ENCODE peak calls at places on chromosomes 11 and 22, in seven cellular contexts. One of them, this sample, is unnamed.

GRCh38 chr11:43505171-43505570 is 146.5 kb downstream of the TTC17 start:
- DNase-seq in HCT116: no peak
- DNase-seq in GM23338: no peak
- DNase-seq in Panc1: no peak
- DNase-seq in K562: no peak
- DNase-seq in GM12878: no peak
- DNase-seq in SK-N-SH: no peak
- DNase-seq in this sample: no peak

GRCh38 chr11:124627546-124627945 is 4.9 kb downstream of the TBRG1 start:
- DNase-seq in HCT116: no peak
- DNase-seq in GM23338: no peak
- DNase-seq in Panc1: no peak
- DNase-seq in K562: no peak
- DNase-seq in GM12878: no peak
- DNase-seq in SK-N-SH: no peak
- DNase-seq in this sample: peak; percentile 83

GRCh38 chr11:1348146-1348545 is 38.7 kb upstream of the TOLLIP start:
- DNase-seq in HCT116: no peak
- DNase-seq in GM23338: no peak
- DNase-seq in Panc1: no peak
- DNase-seq in K562: no peak
- DNase-seq in GM12878: no peak
- DNase-seq in SK-N-SH: peak; percentile 14
- DNase-seq in this sample: no peak

GRCh38 chr22:47929073-47929472 is 1166.6 kb downstream of the TBC1D22A start:
- DNase-seq in HCT116: no peak
- DNase-seq in GM23338: no peak
- DNase-seq in Panc1: no peak
- DNase-seq in K562: no peak
- DNase-seq in GM12878: no peak
- DNase-seq in SK-N-SH: no peak
- DNase-seq in this sample: no peak

GRCh38 chr11:67373916-67374570 is 645 bp upstream of the CLCF1 start:
- DNase-seq in HCT116: peak; percentile 93
- DNase-seq in GM23338: peak; percentile 86
- DNase-seq in Panc1: peak; percentile 80
- DNase-seq in K562: peak; percentile 66
- DNase-seq in GM12878: no peak
- DNase-seq in SK-N-SH: peak; percentile 69
- DNase-seq in this sample: peak; percentile 71

GRCh38 chr11:8593455-8593854 is 573 bp downstream of the STK33 start:
- DNase-seq in HCT116: no peak
- DNase-seq in GM23338: peak; percentile 24
- DNase-seq in Panc1: no peak
- DNase-seq in K562: no peak
- DNase-seq in GM12878: no peak
- DNase-seq in SK-N-SH: peak; percentile 16
- DNase-seq in this sample: no peak

GRCh38 chr11:128884703-128885338 is 6.3 kb upstream of the KCNJ5 start:
- DNase-seq in HCT116: peak; percentile 63
- DNase-seq in GM23338: peak; percentile 85
- DNase-seq in Panc1: peak; percentile 69
- DNase-seq in K562: peak; percentile 64
- DNase-seq in GM12878: no peak
- DNase-seq in SK-N-SH: peak; percentile 77
- DNase-seq in this sample: no peak

GRCh38 chr11:45180158-45180887 is 33.9 kb downstream of the PRDM11 start:
- DNase-seq in HCT116: peak; percentile 16
- DNase-seq in GM23338: peak; percentile 74
- DNase-seq in Panc1: no peak
- DNase-seq in K562: peak; percentile 75
- DNase-seq in GM12878: no peak
- DNase-seq in SK-N-SH: peak; percentile 94
- DNase-seq in this sample: no peak

GRCh38 chr11:14905104-14906033 is 13.3 kb upstream of the CYP2R1 start:
- DNase-seq in HCT116: no peak
- DNase-seq in GM23338: peak; percentile 93
- DNase-seq in Panc1: no peak
- DNase-seq in K562: no peak
- DNase-seq in GM12878: no peak
- DNase-seq in SK-N-SH: peak; percentile 27
- DNase-seq in this sample: peak; percentile 50

GRCh38 chr11:123302751-123303195 is 107.7 kb upstream of the CLMP start:
- DNase-seq in HCT116: no peak
- DNase-seq in GM23338: peak; percentile 38
- DNase-seq in Panc1: no peak
- DNase-seq in K562: no peak
- DNase-seq in GM12878: peak; percentile 79
- DNase-seq in SK-N-SH: no peak
- DNase-seq in this sample: no peak

GRCh38 chr11:95132956-95133355 is 43.3 kb downstream of the ENDOD1 start:
- DNase-seq in HCT116: no peak
- DNase-seq in GM23338: no peak
- DNase-seq in Panc1: no peak
- DNase-seq in K562: no peak
- DNase-seq in GM12878: no peak
- DNase-seq in SK-N-SH: no peak
- DNase-seq in this sample: peak; percentile 54

GRCh38 chr11:60343094-60343704 is 16.1 kb downstream of the MS4A6E start:
- DNase-seq in HCT116: peak; percentile 27
- DNase-seq in GM23338: peak; percentile 67
- DNase-seq in Panc1: no peak
- DNase-seq in K562: peak; percentile 39
- DNase-seq in GM12878: no peak
- DNase-seq in SK-N-SH: no peak
- DNase-seq in this sample: no peak

GRCh38 chr11:9004310-9004945 is 627 bp upstream of the NRIP3 start:
- DNase-seq in HCT116: no peak
- DNase-seq in GM23338: peak; percentile 82
- DNase-seq in Panc1: no peak
- DNase-seq in K562: peak; percentile 17
- DNase-seq in GM12878: no peak
- DNase-seq in SK-N-SH: no peak
- DNase-seq in this sample: no peak

GRCh38 chr11:13963949-13964770 is 1.6 kb downstream of the SPON1 start:
- DNase-seq in HCT116: no peak
- DNase-seq in GM23338: peak; percentile 55
- DNase-seq in Panc1: no peak
- DNase-seq in K562: no peak
- DNase-seq in GM12878: no peak
- DNase-seq in SK-N-SH: peak; percentile 39
- DNase-seq in this sample: no peak

GRCh38 chr11:36077886-36078685 is 134.2 kb downstream of the LDLRAD3 start:
- DNase-seq in HCT116: no peak
- DNase-seq in GM23338: no peak
- DNase-seq in Panc1: no peak
- DNase-seq in K562: no peak
- DNase-seq in GM12878: no peak
- DNase-seq in SK-N-SH: no peak
- DNase-seq in this sample: no peak

GRCh38 chr11:43316451-43316850 is 4.7 kb downstream of the API5 start:
- DNase-seq in HCT116: no peak
- DNase-seq in GM23338: no peak
- DNase-seq in Panc1: no peak
- DNase-seq in K562: no peak
- DNase-seq in GM12878: no peak
- DNase-seq in SK-N-SH: no peak
- DNase-seq in this sample: no peak

GRCh38 chr11:68264244-68264643 is 7.5 kb downstream of the C11orf24 start:
- DNase-seq in HCT116: no peak
- DNase-seq in GM23338: no peak
- DNase-seq in Panc1: no peak
- DNase-seq in K562: no peak
- DNase-seq in GM12878: no peak
- DNase-seq in SK-N-SH: no peak
- DNase-seq in this sample: no peak

GRCh38 chr22:36585841-36586240 is 56.9 kb upstream of the EIF3D start:
- DNase-seq in HCT116: no peak
- DNase-seq in GM23338: peak; percentile 51
- DNase-seq in Panc1: no peak
- DNase-seq in K562: no peak
- DNase-seq in GM12878: no peak
- DNase-seq in SK-N-SH: no peak
- DNase-seq in this sample: no peak

GRCh38 chr11:131877246-131877645 is 506.8 kb downstream of the NTM start:
- DNase-seq in HCT116: no peak
- DNase-seq in GM23338: no peak
- DNase-seq in Panc1: no peak
- DNase-seq in K562: no peak
- DNase-seq in GM12878: no peak
- DNase-seq in SK-N-SH: no peak
- DNase-seq in this sample: no peak

GRCh38 chr22:44261861-44262595 is 50.7 kb downstream of the SHISAL1 start:
- DNase-seq in HCT116: no peak
- DNase-seq in GM23338: no peak
- DNase-seq in Panc1: no peak
- DNase-seq in K562: no peak
- DNase-seq in GM12878: no peak
- DNase-seq in SK-N-SH: peak; percentile 78
- DNase-seq in this sample: no peak

GRCh38 chr11:68081691-68082090 is 39.5 kb downstream of the CHKA start:
- DNase-seq in HCT116: no peak
- DNase-seq in GM23338: no peak
- DNase-seq in Panc1: no peak
- DNase-seq in K562: no peak
- DNase-seq in GM12878: no peak
- DNase-seq in SK-N-SH: no peak
- DNase-seq in this sample: no peak

DNA sequence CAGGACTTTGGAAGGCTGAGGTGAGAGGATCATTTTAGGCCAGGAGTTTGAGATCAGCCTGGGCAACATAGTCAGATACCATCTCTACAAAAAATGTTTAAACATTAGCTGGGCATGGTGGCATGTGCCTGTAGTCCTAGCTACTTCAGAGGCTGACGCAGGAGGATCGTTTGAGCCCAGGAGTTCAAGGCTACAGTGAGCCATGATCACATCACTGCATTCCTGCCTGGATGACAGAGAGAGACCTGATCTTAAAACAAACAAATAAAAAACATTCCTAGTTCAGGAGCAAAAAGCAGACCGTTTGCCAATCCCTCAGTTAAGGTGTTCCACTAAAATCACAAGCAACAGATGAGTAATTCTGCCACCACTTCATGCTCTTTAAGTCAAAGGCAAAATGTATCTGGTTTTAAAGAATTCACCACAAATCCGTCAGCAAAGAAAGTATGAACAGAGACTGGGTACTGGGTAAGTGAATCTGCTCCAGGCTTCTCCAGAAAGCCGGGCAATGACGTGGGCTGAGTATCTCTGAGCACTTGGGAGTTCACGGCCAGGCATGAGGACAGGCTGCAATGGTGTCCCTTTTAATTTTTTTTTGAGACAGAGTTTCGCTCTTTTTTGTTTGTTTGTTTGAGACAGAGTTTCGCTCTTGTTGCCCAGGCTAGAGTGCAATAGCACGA is 19.5 kb downstream of the CLTCL1 start:
- DNase-seq in HCT116: no peak
- DNase-seq in GM23338: no peak
- DNase-seq in Panc1: peak; percentile 62
- DNase-seq in K562: no peak
- DNase-seq in GM12878: no peak
- DNase-seq in SK-N-SH: no peak
- DNase-seq in this sample: no peak
- TF ChIP-seq REST in HCT116: no peak
- TF ChIP-seq REST in GM23338: no peak
- TF ChIP-seq REST in Panc1: no peak
- TF ChIP-seq REST in K562: no peak
- TF ChIP-seq REST in GM12878: no peak
- TF ChIP-seq REST in SK-N-SH: no peak
- TF ChIP-seq REST in this sample: no peak

GRCh38 chr11:118917488-118918127 is 8.1 kb downstream of the BCL9L start:
- DNase-seq in HCT116: no peak
- DNase-seq in GM23338: no peak
- DNase-seq in Panc1: no peak
- DNase-seq in K562: no peak
- DNase-seq in GM12878: no peak
- DNase-seq in SK-N-SH: no peak
- DNase-seq in this sample: peak; percentile 84

GRCh38 chr11:118918128-118918685 is 7.5 kb downstream of the BCL9L start:
- DNase-seq in HCT116: no peak
- DNase-seq in GM23338: peak; percentile 85
- DNase-seq in Panc1: no peak
- DNase-seq in K562: peak; percentile 76
- DNase-seq in GM12878: no peak
- DNase-seq in SK-N-SH: peak; percentile 53
- DNase-seq in this sample: no peak

GRCh38 chr11:118916842-118917388 is 8.8 kb downstream of the BCL9L start:
- DNase-seq in HCT116: no peak
- DNase-seq in GM23338: peak; percentile 79
- DNase-seq in Panc1: no peak
- DNase-seq in K562: no peak
- DNase-seq in GM12878: no peak
- DNase-seq in SK-N-SH: no peak
- DNase-seq in this sample: no peak

GRCh38 chr11:118921121-118921928 is 4.4 kb downstream of the BCL9L start:
- DNase-seq in HCT116: no peak
- DNase-seq in GM23338: peak; percentile 78
- DNase-seq in Panc1: no peak
- DNase-seq in K562: no peak
- DNase-seq in GM12878: no peak
- DNase-seq in SK-N-SH: peak; percentile 30
- DNase-seq in this sample: no peak

GRCh38 chr11:118918686-118919280 is 6.9 kb downstream of the BCL9L start:
- DNase-seq in HCT116: no peak
- DNase-seq in GM23338: no peak
- DNase-seq in Panc1: no peak
- DNase-seq in K562: no peak
- DNase-seq in GM12878: no peak
- DNase-seq in SK-N-SH: no peak
- DNase-seq in this sample: no peak
- H3K4me3 ChIP-seq in HCT116: peak overlapping the region; percentile 41
- H3K4me3 ChIP-seq in GM23338: peak overlapping the region; percentile 98
- H3K4me3 ChIP-seq in Panc1: peak overlapping the region; percentile 99
- H3K4me3 ChIP-seq in K562: peak overlapping the region; percentile 30
- H3K4me3 ChIP-seq in GM12878: no peak overlapping the region
- H3K4me3 ChIP-seq in SK-N-SH: peak overlapping the region; percentile 16
- H3K4me3 ChIP-seq in this sample: no peak overlapping the region

DNA sequence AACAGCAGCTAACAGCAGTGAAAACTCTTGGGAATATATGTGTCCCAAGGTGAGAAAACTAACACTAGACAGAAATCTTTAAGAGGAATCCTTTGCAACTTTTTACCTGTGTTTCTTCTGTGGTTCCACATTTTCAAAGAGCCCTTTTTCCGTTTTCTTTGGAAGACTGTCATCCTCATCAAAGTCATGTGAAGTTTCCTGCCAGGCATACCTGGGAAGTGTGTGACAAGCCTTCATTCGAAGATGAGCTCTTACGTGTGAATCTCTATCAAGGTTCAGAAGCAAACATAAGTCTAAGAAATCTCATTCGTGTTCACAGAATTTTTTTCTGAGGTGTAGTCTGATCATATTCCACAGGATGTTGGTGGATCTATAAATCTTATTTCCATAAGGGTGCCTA is 330.6 kb upstream of the MPPED2 start:
- DNase-seq in HCT116: no peak
- DNase-seq in GM23338: no peak
- DNase-seq in Panc1: no peak
- DNase-seq in K562: no peak
- DNase-seq in GM12878: no peak
- DNase-seq in SK-N-SH: no peak
- DNase-seq in this sample: no peak
- TF ChIP-seq POLR2AphosphoS5 in HCT116: no peak
- TF ChIP-seq POLR2AphosphoS5 in GM23338: no peak
- TF ChIP-seq POLR2AphosphoS5 in Panc1: no peak
- TF ChIP-seq POLR2AphosphoS5 in K562: no peak
- TF ChIP-seq POLR2AphosphoS5 in GM12878: no peak
- TF ChIP-seq POLR2AphosphoS5 in SK-N-SH: no peak
- TF ChIP-seq POLR2AphosphoS5 in this sample: no peak

GRCh38 chr11:118744001-118744400 is 47.0 kb downstream of the DDX6 start:
- DNase-seq in HCT116: no peak
- DNase-seq in GM23338: no peak
- DNase-seq in Panc1: no peak
- DNase-seq in K562: no peak
- DNase-seq in GM12878: no peak
- DNase-seq in SK-N-SH: peak; percentile 66
- DNase-seq in this sample: no peak
- TF ChIP-seq REST in HCT116: no peak
- TF ChIP-seq REST in GM23338: no peak
- TF ChIP-seq REST in Panc1: no peak
- TF ChIP-seq REST in K562: no peak
- TF ChIP-seq REST in GM12878: no peak
- TF ChIP-seq REST in SK-N-SH: no peak
- TF ChIP-seq REST in this sample: no peak

This sample was measured in HL-60.